ENCODE peak calls at places on chromosomes 7 and 10, in nine cellular contexts. Q is mammary epithelial cell, E is gastrocnemius medialis, D is fibroblast of lung, N is OCI-LY7, S is osteoblast, H is prostate gland, A is IMR-90, R is lower lobe of right lung. F is an unnamed sample.

GRCh38 chr7:128954830-128955797 is 17.4 kb downstream of the IRF5 start:
- DNase-seq in E (no peak), Q (peak), R (no peak), H (no peak), S (peak), A (peak), N (peak), D (peak), F (no peak)

GRCh38 chr7:256461-256940 is 33.5 kb upstream of the FOXL3 start:
- DNase-seq in R (peak), S (peak), D (no peak), E (no peak), Q (no peak), H (no peak), A (no peak), N (no peak), F (no peak)

GRCh38 chr10:49632406-49633317 is 18.8 kb downstream of the CHAT start:
- DNase-seq in R (no peak), A (peak), H (no peak), N (no peak), E (no peak), D (no peak), S (peak), Q (peak), F (no peak)

GRCh38 chr7:107725138-107725740 is 18.7 kb upstream of the CBLL1 start:
- DNase-seq in S (peak), R (no peak), Q (peak), E (no peak), D (peak), A (peak), N (peak), H (peak), F (peak)

GRCh38 chr10:11165591-11166543 is 148.2 kb downstream of the CELF2 start:
- DNase-seq in H (peak), D (peak), S (no peak), N (peak), Q (no peak), A (no peak), E (peak), R (peak), F (peak)

GRCh38 chr7:32070406-32071360 is at the start of gene PDE1C:
- DNase-seq in N (no peak), S (peak), Q (peak), A (peak), E (no peak), D (no peak), R (no peak), H (no peak), F (no peak)

GRCh38 chr7:64643567-64643966 is 22.4 kb upstream of the ZNF107 start:
- DNase-seq in S (no peak), N (no peak), E (no peak), Q (no peak), H (no peak), A (no peak), D (no peak), R (no peak), F (no peak)

GRCh38 chr7:46844486-46844885 is 737.4 kb downstream of the TNS3 start:
- DNase-seq in N (no peak), S (peak), H (no peak), R (no peak), D (no peak), Q (peak), A (no peak), E (no peak), F (no peak)

GRCh38 chr7:55173671-55174070 is 154.9 kb downstream of the EGFR start:
- DNase-seq in D (no peak), E (no peak), H (no peak), Q (no peak), R (no peak), S (peak), A (no peak), N (no peak), F (no peak)

GRCh38 chr10:21281765-21282484 is 243.6 kb downstream of the SKIDA1 start:
- DNase-seq in R (no peak), H (no peak), N (no peak), S (no peak), Q (no peak), A (no peak), D (no peak), E (no peak), F (no peak)

GRCh38 chr10:30062090-30062489 is 2.7 kb upstream of the JCAD start:
- DNase-seq in R (no peak), A (peak), N (no peak), H (no peak), Q (no peak), E (no peak), D (peak), S (peak), F (no peak)
- H3K27ac ChIP-seq in R (no peak), A (peak), N (no peak), H (no peak), Q (no peak), E (no peak), D (peak), S (peak), F (no peak)

GRCh38 chr10:88895252-88895651 is 15.2 kb downstream of the STAMBPL1 start:
- DNase-seq in R (no peak), E (no peak), N (no peak), A (no peak), D (no peak), Q (no peak), H (no peak), S (no peak), F (no peak)

GRCh38 chr10:88899886-88900285 is 19.8 kb downstream of the STAMBPL1 start:
- DNase-seq in E (no peak), R (no peak), Q (no peak), S (no peak), N (no peak), D (no peak), H (no peak), A (no peak), F (peak)

GRCh38 chr10:88896336-88897018 is 16.4 kb downstream of the STAMBPL1 start:
- DNase-seq in S (no peak), E (no peak), Q (no peak), N (no peak), A (no peak), R (no peak), H (no peak), D (no peak), F (no peak)

GRCh38 chr10:88898727-88899126 is 18.7 kb downstream of the STAMBPL1 start:
- DNase-seq in A (no peak), H (no peak), R (no peak), N (no peak), E (no peak), Q (no peak), S (no peak), D (no peak), F (no peak)

DNA sequence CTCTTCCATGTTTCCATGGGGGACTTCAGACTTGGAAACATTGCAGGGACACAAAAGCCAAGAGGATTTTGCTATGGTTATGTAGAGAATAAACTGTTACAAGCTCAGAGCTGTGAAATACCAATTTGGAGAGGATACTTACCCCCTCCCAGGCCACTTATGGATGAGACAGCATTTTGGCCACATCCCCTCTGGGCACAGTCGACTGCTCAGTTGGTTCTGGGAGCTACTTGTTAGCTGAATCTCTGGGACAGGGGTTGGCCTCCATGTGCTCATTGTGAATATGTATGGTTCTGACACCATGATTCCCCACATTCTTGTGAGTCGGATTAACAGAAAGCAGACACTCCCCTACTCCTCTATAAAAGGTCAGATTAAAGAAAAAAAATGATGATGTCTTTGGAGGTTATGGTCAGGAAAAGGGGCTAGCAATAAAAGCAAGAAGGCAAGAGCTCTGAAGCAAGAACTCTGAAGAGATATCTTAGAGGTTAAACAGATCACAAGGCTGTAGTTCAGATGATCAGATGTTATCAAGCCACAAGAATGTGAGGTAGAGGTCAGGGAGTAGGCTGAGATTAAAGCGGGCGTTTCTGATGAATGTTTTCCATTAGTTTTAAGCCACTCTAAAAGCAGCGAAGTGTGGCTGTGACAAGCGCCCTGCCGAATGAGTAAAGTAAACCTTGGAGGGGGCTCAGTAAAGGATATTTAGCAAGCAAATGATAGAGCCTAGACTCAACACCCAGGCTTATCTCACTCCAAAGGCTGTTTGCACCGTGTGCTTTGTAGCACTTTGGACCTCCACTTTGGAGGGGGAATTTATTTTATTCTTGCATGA is 17.2 kb downstream of the STAMBPL1 start:
- DNase-seq in N (no peak), E (no peak), R (no peak), H (no peak), S (no peak), D (no peak), A (no peak), Q (no peak), F (peak)
- H3K27ac ChIP-seq in N (no peak), E (peak), R (peak), H (no peak), S (peak), D (peak), A (peak), Q (no peak), F (peak)

GRCh38 chr10:78905015-78905939 is 163.5 kb upstream of the ZMIZ1 start:
- DNase-seq in H (no peak), E (no peak), S (no peak), A (no peak), Q (no peak), D (no peak), N (no peak), R (no peak), F (no peak)
- H3K27ac ChIP-seq in H (no peak), E (no peak), S (no peak), A (no peak), Q (no peak), D (no peak), N (no peak), R (no peak), F (no peak)

GRCh38 chr7:113404245-113404644 is 285.9 kb upstream of the SMIM30 start:
- DNase-seq in A (no peak), S (no peak), Q (no peak), R (no peak), D (no peak), E (no peak), H (no peak), N (peak), F (peak)

GRCh38 chr7:113405296-113406056 is 287.1 kb upstream of the SMIM30 start:
- DNase-seq in N (no peak), S (no peak), D (no peak), Q (no peak), R (no peak), E (no peak), H (no peak), A (no peak), F (no peak)

GRCh38 chr7:113412410-113412809 is 294.1 kb upstream of the SMIM30 start:
- DNase-seq in D (no peak), Q (no peak), E (no peak), H (no peak), S (no peak), A (no peak), N (no peak), R (no peak), F (no peak)

GRCh38 chr7:113410791-113411190 is 292.4 kb upstream of the SMIM30 start:
- DNase-seq in H (no peak), S (no peak), Q (no peak), N (no peak), E (no peak), D (no peak), R (no peak), A (no peak), F (no peak)

DNA sequence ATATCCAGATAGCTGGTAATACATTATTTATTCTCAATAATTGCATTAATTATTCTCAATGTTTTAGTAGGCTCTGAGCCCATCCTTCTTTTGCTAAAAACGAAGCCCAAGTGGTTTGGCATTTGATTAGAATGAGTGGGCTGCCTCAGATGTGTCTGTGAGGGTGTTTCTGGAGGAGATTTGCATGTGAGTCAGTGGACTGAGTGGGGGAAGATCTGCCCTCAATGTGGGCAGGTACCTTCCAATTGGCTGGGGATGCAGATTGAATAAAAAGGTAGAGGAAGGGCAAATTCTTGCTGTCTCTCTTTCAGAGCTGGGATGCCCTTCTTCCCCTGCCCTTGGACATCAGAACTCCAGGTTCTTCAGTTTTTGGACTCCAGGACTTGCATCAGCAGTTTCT is 290.6 kb upstream of the SMIM30 start:
- DNase-seq in A (no peak), D (no peak), R (no peak), S (no peak), H (no peak), Q (no peak), N (no peak), E (no peak), F (no peak)
- H3K27ac ChIP-seq in A (no peak), D (no peak), R (no peak), S (no peak), H (no peak), Q (no peak), N (no peak), E (no peak), F (no peak)

DNA sequence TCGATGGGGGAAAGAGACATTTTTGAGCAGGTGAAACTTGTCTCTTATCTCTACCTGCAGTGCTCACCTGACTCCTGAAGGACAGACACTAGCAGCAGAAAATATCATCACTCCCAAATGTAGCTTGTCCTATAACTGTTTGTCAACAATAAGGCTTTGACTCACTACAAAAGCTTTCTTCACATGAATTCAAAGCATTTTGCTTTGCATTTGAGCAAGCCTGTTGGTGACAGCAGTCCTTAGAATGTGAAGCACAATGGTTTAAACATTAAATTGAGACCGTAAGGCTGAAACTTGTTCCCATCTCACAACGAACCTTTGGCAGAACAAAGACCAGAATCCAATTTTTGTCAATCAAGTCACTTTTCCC is 30.6 kb upstream of the ZNRF2 start:
- DNase-seq in Q (no peak), H (no peak), N (no peak), D (no peak), A (no peak), R (no peak), S (no peak), E (no peak), F (no peak)
- H3K27ac ChIP-seq in Q (no peak), H (no peak), N (no peak), D (no peak), A (no peak), R (no peak), S (no peak), E (no peak), F (no peak)

DNA sequence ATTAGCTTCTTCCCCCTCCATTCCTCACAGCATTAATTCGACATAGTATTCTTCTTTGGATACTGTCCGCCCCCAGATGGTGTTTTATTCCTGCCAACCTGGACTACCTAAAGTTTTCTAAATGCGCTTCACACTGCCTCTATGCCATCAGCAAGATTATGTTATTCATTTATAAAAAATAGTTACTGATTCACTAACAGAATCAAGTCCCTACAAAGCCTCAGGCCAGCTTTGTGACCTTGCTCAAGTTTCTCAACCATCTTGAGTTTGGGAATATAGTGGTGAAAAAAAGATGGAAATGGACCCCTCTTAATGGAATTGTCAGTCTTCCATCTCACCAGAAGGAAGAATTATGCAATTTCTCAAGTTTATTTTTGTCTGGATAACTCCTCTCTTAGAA is 16.6 kb upstream of the FGL2 start:
- DNase-seq in S (no peak), N (no peak), Q (no peak), H (no peak), D (no peak), A (no peak), E (no peak), R (no peak), F (no peak)
- H3K27ac ChIP-seq in S (no peak), N (no peak), Q (no peak), H (no peak), D (no peak), A (no peak), E (no peak), R (no peak), F (no peak)

GRCh38 chr7:24668922-24669635 is 88.2 kb downstream of the GSDME start:
- DNase-seq in N (no peak), A (peak), H (no peak), Q (peak), E (no peak), S (no peak), R (no peak), D (peak), F (no peak)
- H3K27ac ChIP-seq in N (no peak), A (no peak), H (no peak), Q (no peak), E (no peak), S (peak), R (no peak), D (no peak), F (peak)

GRCh38 chr10:18449631-18450030 is 201.8 kb downstream of the NSUN6 start:
- DNase-seq in H (no peak), E (no peak), S (no peak), Q (no peak), A (no peak), R (no peak), N (no peak), D (no peak), F (no peak)
- H3K27ac ChIP-seq in H (no peak), E (no peak), S (no peak), Q (no peak), A (no peak), R (no peak), N (no peak), D (no peak), F (no peak)

GRCh38 chr10:5449823-5450222 is 37.5 kb downstream of the NET1 start:
- DNase-seq in N (no peak), D (peak), S (peak), Q (peak), E (peak), H (no peak), R (no peak), A (peak), F (no peak)

GRCh38 chr10:5453749-5454489 is 41.6 kb downstream of the NET1 start:
- DNase-seq in E (no peak), N (no peak), A (no peak), Q (no peak), H (no peak), D (no peak), R (no peak), S (no peak), F (no peak)

GRCh38 chr10:5449227-5449626 is 36.9 kb downstream of the NET1 start:
- DNase-seq in S (no peak), D (no peak), E (no peak), R (no peak), Q (peak), H (no peak), N (no peak), A (no peak), F (no peak)

GRCh38 chr10:5448333-5449048 is 36.1 kb downstream of the NET1 start:
- DNase-seq in H (no peak), A (no peak), E (no peak), Q (no peak), R (no peak), N (no peak), D (no peak), S (no peak), F (no peak)

DNA sequence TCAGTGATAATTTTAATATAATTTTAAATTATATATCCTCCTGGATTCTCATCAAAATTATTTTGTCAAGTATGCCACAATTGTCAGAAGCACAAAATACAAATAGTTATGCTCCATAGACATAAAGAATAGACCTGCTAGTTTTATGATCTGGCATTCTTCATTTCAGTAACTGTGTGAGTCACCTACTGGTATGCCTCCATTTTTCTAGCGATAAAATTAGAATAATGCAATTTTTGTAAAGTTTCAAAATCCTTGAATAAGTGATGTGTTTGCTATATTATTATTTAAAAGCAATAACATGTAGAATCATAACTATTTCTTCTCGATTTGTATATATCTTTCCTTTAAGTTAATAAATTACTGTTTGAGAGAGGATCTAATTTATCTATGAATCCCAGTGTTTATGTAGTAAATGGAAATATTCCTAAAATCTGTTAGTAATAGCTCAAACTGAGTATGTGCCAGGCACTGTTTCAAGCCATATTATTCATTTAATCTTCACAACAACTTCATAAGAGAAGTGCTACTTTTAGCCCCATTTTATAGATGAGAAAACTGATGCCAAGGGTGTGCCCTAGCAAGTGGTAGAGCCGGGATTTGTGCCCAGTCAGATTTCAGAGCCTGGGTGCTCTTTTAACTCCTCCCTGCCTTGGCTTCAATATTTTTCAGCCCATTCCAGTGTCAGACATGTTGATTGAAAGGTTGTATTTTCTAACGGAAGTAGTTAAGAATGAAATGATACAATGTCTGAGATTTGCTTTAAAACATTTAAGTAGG is 38.4 kb downstream of the NET1 start:
- DNase-seq in Q (no peak), H (no peak), S (peak), N (no peak), A (no peak), R (no peak), E (no peak), D (no peak), F (no peak)
- H3K27ac ChIP-seq in Q (peak), H (peak), S (peak), N (no peak), A (no peak), R (no peak), E (peak), D (no peak), F (no peak)

F was measured in A673.